ENCODE peak calls at places on chromosome 20, in ten cellular contexts. G is hepatocyte, M is fibroblast of lung, J is uterus, T is cardiac fibroblast, V is neural progenitor cell, Y is heart right ventricle, B is tibial artery, K is AG04449, W is adrenal gland. E is an unnamed sample.

GRCh38 chr20:62623488-62624324 is 18.6 kb upstream of the SLCO4A1 start:
- DNase-seq in M (peak; percentile 83), B (peak; percentile 96), W (peak; percentile 97), V (peak; percentile 89), G (peak; percentile 97), Y (peak; percentile 94), J (peak; percentile 91), T (peak; percentile 77), K (no peak), E (peak; percentile 90)

GRCh38 chr20:1323830-1324597 is 4.9 kb downstream of the SDCBP2 start:
- DNase-seq in V (no peak), K (no peak), T (no peak), Y (no peak), M (no peak), J (no peak), W (no peak), G (no peak), B (no peak), E (no peak)

GRCh38 chr20:48763183-48764030 is 64.4 kb downstream of the PREX1 start:
- DNase-seq in J (no peak), K (no peak), T (peak; percentile 18), V (peak; percentile 49), Y (peak; percentile 47), B (no peak), G (no peak), W (no peak), M (no peak), E (no peak)

GRCh38 chr20:35298264-35298663 is 6.0 kb upstream of the FAM83C start:
- DNase-seq in T (no peak), K (no peak), J (no peak), W (no peak), V (no peak), M (no peak), Y (no peak), G (no peak), B (no peak), E (no peak)

GRCh38 chr20:52497731-52498130 is 306.2 kb upstream of the ZFP64 start:
- DNase-seq in B (no peak), G (no peak), M (no peak), J (no peak), T (peak; percentile 53), Y (no peak), W (no peak), K (no peak), V (no peak), E (peak; percentile 18)

GRCh38 chr20:35302421-35303335 is 10.5 kb upstream of the FAM83C start:
- DNase-seq in V (no peak), W (no peak), B (no peak), K (no peak), M (peak; percentile 67), Y (no peak), G (peak; percentile 19), T (peak; percentile 62), J (no peak), E (peak; percentile 52)

GRCh38 chr20:51335329-51335841 is 207.1 kb downstream of the NFATC2 start:
- DNase-seq in T (peak; percentile 99), W (no peak), V (no peak), J (no peak), Y (no peak), K (peak; percentile 100), G (peak; percentile 68), M (peak; percentile 100), B (no peak), E (peak; percentile 95)

GRCh38 chr20:64131406-64131805 is 24.0 kb upstream of the NPBWR2 start:
- DNase-seq in K (no peak), G (no peak), J (no peak), B (no peak), T (peak; percentile 11), M (no peak), W (no peak), Y (no peak), V (no peak), E (peak; percentile 25)

GRCh38 chr20:5914859-5915258 is 35.5 kb downstream of the TRMT6 start:
- DNase-seq in M (no peak), W (no peak), T (no peak), B (no peak), J (no peak), V (no peak), K (no peak), Y (no peak), G (no peak), E (no peak)

GRCh38 chr20:1964659-1965405 is 29.0 kb downstream of the PDYN start:
- DNase-seq in W (no peak), Y (no peak), B (no peak), G (peak; percentile 21), K (no peak), T (no peak), J (no peak), M (no peak), V (peak; percentile 58), E (no peak)

GRCh38 chr20:326645-327031 is 1.3 kb downstream of the SOX12 start:
- DNase-seq in K (no peak), W (peak; percentile 54), T (peak; percentile 14), G (peak; percentile 62), M (peak; percentile 25), J (no peak), B (no peak), Y (no peak), V (peak; percentile 73), E (no peak)

GRCh38 chr20:64077876-64078551 is 1.3 kb downstream of the RGS19 start:
- DNase-seq in Y (no peak), B (no peak), V (no peak), G (no peak), M (no peak), W (no peak), T (no peak), J (no peak), K (no peak), E (no peak)

DNA sequence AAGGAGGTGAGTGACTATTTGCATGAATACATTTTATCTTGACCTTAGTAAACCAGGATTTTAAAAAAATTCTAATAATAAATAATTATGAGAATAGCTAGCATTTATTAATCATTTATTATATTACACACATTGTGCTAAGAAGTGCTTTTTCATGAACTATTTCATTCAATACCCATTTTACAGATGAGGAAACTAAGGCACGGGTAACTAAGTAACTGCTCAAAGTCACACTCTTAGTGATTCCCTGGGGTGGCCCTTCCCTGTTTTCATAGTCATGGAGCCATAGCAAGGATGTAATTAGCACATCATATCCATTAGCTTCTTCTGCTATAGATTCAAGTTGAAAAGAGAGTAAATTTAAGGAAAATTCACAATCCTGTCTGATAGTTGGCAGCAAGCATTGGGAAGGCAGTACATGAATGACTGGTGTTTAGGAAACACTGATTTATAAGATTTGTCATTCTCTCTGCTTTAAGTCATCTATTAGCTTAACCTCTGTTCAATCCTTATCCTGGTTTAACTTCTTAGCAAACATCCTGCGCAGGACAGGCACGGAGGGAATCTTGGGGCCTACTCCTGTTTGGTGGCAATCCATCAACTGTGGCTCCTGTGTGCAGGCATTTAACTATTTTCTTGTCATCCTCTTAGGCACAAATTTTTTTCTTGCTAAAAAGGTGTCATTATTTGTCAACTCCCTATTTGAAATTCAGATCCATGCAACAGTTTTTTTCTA is 68.3 kb downstream of the RIN2 start:
- DNase-seq in J (no peak), T (no peak), B (no peak), G (no peak), W (no peak), K (no peak), M (no peak), Y (no peak), V (no peak), E (no peak)
- H3K4me3 ChIP-seq in J (no peak overlapping the region), T (no peak overlapping the region), B (no peak overlapping the region), G (no peak overlapping the region), W (no peak overlapping the region), K (no peak overlapping the region), M (no peak overlapping the region), Y (no peak overlapping the region), V (no peak overlapping the region), E (no peak overlapping the region)

GRCh38 chr20:4295226-4295625 is 279.9 kb upstream of the RNF24 start:
- DNase-seq in W (no peak), Y (no peak), T (no peak), G (no peak), M (no peak), J (no peak), B (no peak), K (no peak), V (no peak), E (no peak)

GRCh38 chr20:4289875-4290274 is 274.5 kb upstream of the RNF24 start:
- DNase-seq in V (no peak), Y (no peak), K (no peak), M (no peak), W (no peak), B (no peak), T (peak; percentile 5), G (no peak), J (no peak), E (no peak)
- TF ChIP-seq CTCF in V (peak; percentile 6), Y (no peak), K (no peak), M (no peak), W (no peak), B (no peak), T (peak; percentile 36), G (no peak), J (no peak), E (peak; percentile 4)

GRCh38 chr20:56259948-56260347 is 11.4 kb downstream of the MC3R start:
- DNase-seq in J (no peak), V (no peak), B (no peak), K (no peak), T (no peak), G (no peak), M (no peak), W (no peak), Y (no peak), E (peak; percentile 20)

DNA sequence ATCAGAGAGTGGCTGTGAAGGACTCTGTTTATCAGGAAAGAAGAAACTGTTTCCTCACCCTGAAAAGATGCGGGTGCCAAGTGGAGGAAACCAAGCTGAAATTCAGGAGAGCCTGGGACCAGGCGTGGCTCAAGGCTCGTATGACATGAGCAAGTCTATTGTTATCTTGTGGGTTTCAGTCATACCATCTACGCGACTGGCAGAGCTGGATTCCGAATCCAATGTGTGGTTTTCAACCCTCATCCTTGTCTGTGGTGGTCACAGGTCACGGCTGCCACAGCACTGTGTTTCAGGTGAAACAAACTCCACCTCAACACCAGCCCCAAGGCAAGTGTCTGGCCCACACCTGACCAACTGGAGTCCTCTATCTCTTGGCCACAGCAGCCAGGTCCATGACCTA is 9.1 kb downstream of the MC3R start:
- DNase-seq in Y (no peak), G (no peak), W (no peak), M (no peak), K (no peak), T (no peak), B (no peak), V (no peak), J (no peak), E (peak; percentile 10)
- H3K4me3 ChIP-seq in Y (no peak overlapping the region), G (no peak overlapping the region), W (no peak overlapping the region), M (no peak overlapping the region), K (no peak overlapping the region), T (no peak overlapping the region), B (no peak overlapping the region), V (no peak overlapping the region), J (no peak overlapping the region), E (no peak overlapping the region)

DNA sequence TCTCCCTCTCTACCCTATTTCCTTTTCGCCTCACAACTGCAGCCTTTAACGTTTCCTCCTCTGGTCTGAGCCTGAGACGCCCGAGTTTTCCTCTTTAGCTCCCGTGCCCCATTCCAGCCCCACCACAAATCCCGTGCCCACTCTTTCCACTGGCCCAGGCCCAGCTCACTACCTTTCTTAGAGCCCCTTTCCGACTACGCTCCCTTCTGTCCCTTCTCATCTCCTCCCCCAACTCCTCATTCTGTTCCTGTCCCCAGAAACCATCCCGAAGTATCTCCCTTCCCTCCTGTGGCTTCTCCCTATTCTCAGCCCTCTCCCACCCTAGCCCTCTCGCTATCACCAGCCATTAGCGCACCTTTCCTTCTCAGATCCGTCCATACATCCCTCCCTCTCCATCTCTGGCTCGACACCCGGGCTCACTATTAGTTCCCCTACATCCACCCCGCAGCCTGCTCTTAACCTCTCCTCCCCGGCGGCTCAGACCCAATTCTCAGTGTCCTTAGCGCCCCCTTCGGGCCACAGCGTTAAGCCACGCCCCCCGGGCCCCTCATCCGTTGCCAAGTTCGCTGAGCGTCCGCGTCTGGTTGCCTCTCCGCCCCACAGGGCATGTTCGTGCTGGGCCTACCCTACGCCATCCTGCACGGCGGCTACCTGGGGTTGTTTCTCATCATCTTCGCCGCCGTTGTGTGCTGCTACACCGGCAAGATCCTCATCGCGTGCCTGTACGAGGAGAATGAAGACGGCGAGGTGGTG is 2.7 kb downstream of the SLC32A1 start:
- DNase-seq in J (no peak), V (peak; percentile 93), K (no peak), G (no peak), T (peak; percentile 29), W (no peak), Y (no peak), B (no peak), M (peak; percentile 15), E (no peak)
- TF ChIP-seq CTCF in J (no peak), V (peak; percentile 77), K (peak; percentile 32), G (peak; percentile 23), T (peak; percentile 19), W (no peak), Y (peak; percentile 19), B (no peak), M (no peak), E (no peak)